ENCODE peak calls at places on chromosomes 13 and 19, in four cellular contexts. One of them, this sample, is unnamed.

GRCh38 chr19:8357007-8357521 is 6.9 kb upstream of the ANGPTL4 start:
- DNase-seq in A549: no peak
- DNase-seq in K562: no peak
- DNase-seq in GM12878: no peak
- DNase-seq in this sample: no peak

GRCh38 chr13:46172531-46172991 is 9.4 kb downstream of the LCP1 start:
- DNase-seq in A549: no peak
- DNase-seq in K562: no peak
- DNase-seq in GM12878: no peak
- DNase-seq in this sample: no peak

GRCh38 chr13:52751196-52751595 is 11.6 kb upstream of the CNMD start:
- DNase-seq in A549: no peak
- DNase-seq in K562: no peak
- DNase-seq in GM12878: no peak
- DNase-seq in this sample: no peak

GRCh38 chr13:72864142-72865035 is 82.5 kb downstream of the PIBF1 start:
- DNase-seq in A549: no peak
- DNase-seq in K562: no peak
- DNase-seq in GM12878: peak; percentile 21
- DNase-seq in this sample: peak; percentile 69

GRCh38 chr19:55820037-55820436 is 11.8 kb downstream of the NLRP11 start:
- DNase-seq in A549: no peak
- DNase-seq in K562: no peak
- DNase-seq in GM12878: no peak
- DNase-seq in this sample: no peak

GRCh38 chr19:41088151-41088550 is at the start of gene CYP2A13:
- DNase-seq in A549: no peak
- DNase-seq in K562: no peak
- DNase-seq in GM12878: no peak
- DNase-seq in this sample: no peak

GRCh38 chr13:108897955-108898354 is 268.5 kb downstream of the MYO16 start:
- DNase-seq in A549: no peak
- DNase-seq in K562: no peak
- DNase-seq in GM12878: no peak
- DNase-seq in this sample: peak; percentile 15

GRCh38 chr13:95535243-95535642 is 17.3 kb upstream of the CLDN10 start:
- DNase-seq in A549: peak; percentile 45
- DNase-seq in K562: peak; percentile 30
- DNase-seq in GM12878: no peak
- DNase-seq in this sample: peak; percentile 73

GRCh38 chr19:49136771-49137171 is 17.4 kb downstream of the PPFIA3 start:
- DNase-seq in A549: no peak
- DNase-seq in K562: no peak
- DNase-seq in GM12878: no peak
- DNase-seq in this sample: peak; percentile 50

GRCh38 chr13:36758345-36758744 is 60.7 kb upstream of the RFXAP start:
- DNase-seq in A549: no peak
- DNase-seq in K562: peak; percentile 0
- DNase-seq in GM12878: no peak
- DNase-seq in this sample: no peak

GRCh38 chr13:37011788-37012187 is 11.2 kb downstream of the EXOSC8 start:
- DNase-seq in A549: no peak
- DNase-seq in K562: no peak
- DNase-seq in GM12878: no peak
- DNase-seq in this sample: no peak

GRCh38 chr13:89375839-89376238 is 1704.7 kb downstream of the SLITRK5 start:
- DNase-seq in A549: no peak
- DNase-seq in K562: no peak
- DNase-seq in GM12878: no peak
- DNase-seq in this sample: peak; percentile 63

GRCh38 chr19:14472202-14472961 is 2.8 kb downstream of the PTGER1 start:
- DNase-seq in A549: peak; percentile 57
- DNase-seq in K562: peak; percentile 86
- DNase-seq in GM12878: no peak
- DNase-seq in this sample: peak; percentile 18

GRCh38 chr13:93220073-93220472 is 6.5 kb upstream of the GPC6 start:
- DNase-seq in A549: no peak
- DNase-seq in K562: no peak
- DNase-seq in GM12878: no peak
- DNase-seq in this sample: no peak

GRCh38 chr19:50925734-50926133 is 14.5 kb upstream of the KLK4 start:
- DNase-seq in A549: no peak
- DNase-seq in K562: no peak
- DNase-seq in GM12878: no peak
- DNase-seq in this sample: no peak

GRCh38 chr19:11296264-11296663 is 304 bp downstream of the TSPAN16 start:
- DNase-seq in A549: no peak
- DNase-seq in K562: no peak
- DNase-seq in GM12878: no peak
- DNase-seq in this sample: no peak

GRCh38 chr13:107375701-107376350 is 807.9 kb upstream of the ARGLU1 start:
- DNase-seq in A549: no peak
- DNase-seq in K562: no peak
- DNase-seq in GM12878: no peak
- DNase-seq in this sample: no peak

GRCh38 chr19:2444251-2445002 is 12.3 kb downstream of the LMNB2 start:
- DNase-seq in A549: no peak
- DNase-seq in K562: no peak
- DNase-seq in GM12878: no peak
- DNase-seq in this sample: no peak

GRCh38 chr19:19426216-19426615 is 20.7 kb downstream of the GATAD2A start:
- DNase-seq in A549: no peak
- DNase-seq in K562: no peak
- DNase-seq in GM12878: no peak
- DNase-seq in this sample: no peak

GRCh38 chr13:50366488-50367174 is 351.4 kb downstream of the KCNRG start:
- DNase-seq in A549: no peak
- DNase-seq in K562: no peak
- DNase-seq in GM12878: peak; percentile 79
- DNase-seq in this sample: no peak

GRCh38 chr19:48415395-48415794 is 21.9 kb downstream of the GRIN2D start:
- DNase-seq in A549: no peak
- DNase-seq in K562: peak; percentile 96
- DNase-seq in GM12878: no peak
- DNase-seq in this sample: peak; percentile 36

GRCh38 chr19:50814883-50815282 is 8.7 kb downstream of the KLK1 start:
- DNase-seq in A549: no peak
- DNase-seq in K562: no peak
- DNase-seq in GM12878: no peak
- DNase-seq in this sample: no peak

GRCh38 chr19:43595605-43595998 is 332 bp downstream of the IRGQ start:
- DNase-seq in A549: no peak
- DNase-seq in K562: no peak
- DNase-seq in GM12878: no peak
- DNase-seq in this sample: no peak

DNA sequence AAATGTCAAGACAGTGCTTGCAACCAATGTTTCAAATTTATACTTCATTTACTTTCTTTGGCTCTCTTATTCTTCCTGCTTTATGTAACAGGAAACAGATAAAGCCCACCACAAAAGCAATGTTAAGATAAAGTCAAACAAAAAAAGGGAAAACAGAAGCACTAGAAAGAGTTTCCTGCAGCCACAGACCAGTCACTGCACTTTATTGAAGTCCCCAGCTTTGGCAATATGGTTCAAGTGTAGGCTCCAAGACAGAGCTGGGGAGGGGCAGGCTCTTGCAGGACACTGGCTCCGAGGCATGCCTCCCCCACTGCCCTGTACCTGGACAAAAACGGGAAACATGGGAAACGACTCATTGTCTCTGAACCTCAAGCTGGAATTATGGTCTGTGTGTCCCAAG is 15.3 kb upstream of the CDC16 start:
- DNase-seq in A549: no peak
- DNase-seq in K562: no peak
- DNase-seq in GM12878: no peak
- DNase-seq in this sample: no peak
- TF ChIP-seq BHLHE40 in A549: no peak
- TF ChIP-seq BHLHE40 in K562: no peak
- TF ChIP-seq BHLHE40 in GM12878: no peak
- TF ChIP-seq BHLHE40 in this sample: no peak

GRCh38 chr13:32417995-32418394 is 9.9 kb downstream of the N4BP2L1 start:
- DNase-seq in A549: no peak
- DNase-seq in K562: no peak
- DNase-seq in GM12878: no peak
- DNase-seq in this sample: no peak

GRCh38 chr13:32414580-32414979 is 13.3 kb downstream of the N4BP2L1 start:
- DNase-seq in A549: no peak
- DNase-seq in K562: no peak
- DNase-seq in GM12878: no peak
- DNase-seq in this sample: no peak

GRCh38 chr13:32413284-32413683 is 14.6 kb downstream of the N4BP2L1 start:
- DNase-seq in A549: no peak
- DNase-seq in K562: no peak
- DNase-seq in GM12878: no peak
- DNase-seq in this sample: no peak

GRCh38 chr13:32419862-32420261 is 8.1 kb downstream of the N4BP2L1 start:
- DNase-seq in A549: no peak
- DNase-seq in K562: no peak
- DNase-seq in GM12878: no peak
- DNase-seq in this sample: no peak

DNA sequence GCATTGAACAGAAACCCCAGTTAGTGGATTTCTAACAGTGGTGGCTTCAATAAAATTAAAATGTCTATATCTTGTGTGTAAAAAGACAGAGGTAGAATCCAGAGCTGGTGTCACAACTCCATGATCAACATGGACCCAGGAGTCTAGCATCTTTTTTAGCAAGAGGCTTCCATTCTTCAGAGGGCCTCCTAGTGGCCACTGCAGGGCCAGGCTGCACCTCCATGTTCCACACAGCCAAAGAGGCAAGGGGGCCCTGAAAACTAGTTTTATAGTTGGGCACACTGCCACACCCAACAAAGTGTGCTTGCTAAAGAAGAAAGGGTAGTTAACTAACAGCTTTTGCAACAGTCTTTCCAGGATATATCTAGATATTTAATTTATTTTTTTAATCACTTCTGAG is 12.9 kb downstream of the N4BP2L1 start:
- DNase-seq in A549: peak; percentile 8
- DNase-seq in K562: peak; percentile 35
- DNase-seq in GM12878: no peak
- DNase-seq in this sample: no peak
- TF ChIP-seq ELK1 in A549: no peak
- TF ChIP-seq ELK1 in K562: no peak
- TF ChIP-seq ELK1 in GM12878: no peak
- TF ChIP-seq ELK1 in this sample: no peak

GRCh38 chr13:27827646-27828045 is 35.4 kb downstream of the GSX1 start:
- DNase-seq in A549: no peak
- DNase-seq in K562: no peak
- DNase-seq in GM12878: no peak
- DNase-seq in this sample: no peak
- TF ChIP-seq BHLHE40 in A549: no peak
- TF ChIP-seq BHLHE40 in K562: no peak
- TF ChIP-seq BHLHE40 in GM12878: no peak
- TF ChIP-seq BHLHE40 in this sample: no peak

GRCh38 chr19:35436477-35437141 is 11.4 kb upstream of the FFAR2 start:
- DNase-seq in A549: no peak
- DNase-seq in K562: peak; percentile 34
- DNase-seq in GM12878: no peak
- DNase-seq in this sample: no peak
- TF ChIP-seq ELK1 in A549: no peak
- TF ChIP-seq ELK1 in K562: no peak
- TF ChIP-seq ELK1 in GM12878: no peak
- TF ChIP-seq ELK1 in this sample: no peak

DNA sequence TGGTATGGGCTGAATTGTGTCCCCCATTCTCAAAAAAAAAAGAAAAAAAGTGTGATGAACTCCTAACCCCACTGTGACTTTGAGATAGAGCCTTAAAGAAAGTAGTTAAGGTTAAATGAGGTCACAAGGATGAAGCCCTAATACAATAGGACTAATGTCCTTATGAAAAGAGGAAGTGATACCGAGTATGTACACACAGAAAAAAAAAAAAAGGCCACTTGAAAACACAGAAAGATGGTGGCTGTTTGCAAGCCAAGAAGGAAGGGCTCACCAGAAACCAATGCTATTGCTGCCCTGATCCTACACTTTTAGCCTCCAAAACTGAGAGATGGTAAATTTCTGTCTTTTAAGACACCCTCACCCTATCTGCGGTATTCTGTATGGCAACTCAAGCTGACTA is 955.6 kb downstream of the PCDH17 start:
- DNase-seq in A549: no peak
- DNase-seq in K562: no peak
- DNase-seq in GM12878: peak; percentile 9
- DNase-seq in this sample: no peak
- TF ChIP-seq BHLHE40 in A549: no peak
- TF ChIP-seq BHLHE40 in K562: no peak
- TF ChIP-seq BHLHE40 in GM12878: peak; percentile 46
- TF ChIP-seq BHLHE40 in this sample: no peak

GRCh38 chr13:76690611-76691010 is 195.6 kb downstream of the KCTD12 start:
- DNase-seq in A549: no peak
- DNase-seq in K562: no peak
- DNase-seq in GM12878: no peak
- DNase-seq in this sample: no peak

GRCh38 chr13:76696370-76696769 is 189.8 kb downstream of the KCTD12 start:
- DNase-seq in A549: no peak
- DNase-seq in K562: no peak
- DNase-seq in GM12878: no peak
- DNase-seq in this sample: peak; percentile 51

GRCh38 chr13:76687467-76687866 is 198.7 kb downstream of the KCTD12 start:
- DNase-seq in A549: no peak
- DNase-seq in K562: no peak
- DNase-seq in GM12878: no peak
- DNase-seq in this sample: no peak

GRCh38 chr13:76693086-76693485 is 193.1 kb downstream of the KCTD12 start:
- DNase-seq in A549: no peak
- DNase-seq in K562: no peak
- DNase-seq in GM12878: no peak
- DNase-seq in this sample: no peak

GRCh38 chr13:76692326-76692725 is 193.9 kb downstream of the KCTD12 start:
- DNase-seq in A549: no peak
- DNase-seq in K562: no peak
- DNase-seq in GM12878: no peak
- DNase-seq in this sample: no peak
- TF ChIP-seq ELK1 in A549: no peak
- TF ChIP-seq ELK1 in K562: no peak
- TF ChIP-seq ELK1 in GM12878: no peak
- TF ChIP-seq ELK1 in this sample: no peak

This sample was measured in IMR-90.